ENCODE peak calls at places on chromosome 17, in ten cellular contexts. H, M, C, D, V, R, S, P, L and Q are unnamed samples.

GRCh38 chr17:14318906-14319205 is 18.0 kb downstream of the HS3ST3B1 start:
- DNase-seq in H (no peak), M (no peak), C (no peak), D (no peak), V (no peak), R (no peak), S (no peak), P (no peak), L (no peak), Q (no peak)

GRCh38 chr17:45322168-45322567 is 5.3 kb upstream of the MAP3K14 start:
- DNase-seq in H (no peak), M (no peak), C (no peak), D (no peak), V (no peak), R (no peak), S (no peak), P (no peak), L (no peak), Q (no peak)

GRCh38 chr17:63517825-63518534 is 5.2 kb upstream of the KCNH6 start:
- DNase-seq in H (no peak), M (no peak), C (no peak), D (no peak), V (no peak), R (no peak), S (no peak), P (no peak), L (no peak), Q (no peak)

GRCh38 chr17:27244481-27245223 is 49.3 kb upstream of the WSB1 start:
- DNase-seq in H (peak; percentile 85), M (peak; percentile 98), C (peak; percentile 81), D (no peak), V (peak; percentile 33), R (peak; percentile 58), S (no peak), P (peak; percentile 71), L (peak; percentile 68), Q (no peak)

GRCh38 chr17:83179378-83179777 is 100.0 kb downstream of the METRNL start:
- DNase-seq in H (no peak), M (no peak), C (no peak), D (no peak), V (no peak), R (peak; percentile 3), S (no peak), P (peak; percentile 7), L (no peak), Q (no peak)

GRCh38 chr17:48074322-48075054 is 26.3 kb downstream of the NFE2L1 start:
- DNase-seq in H (no peak), M (peak; percentile 84), C (peak; percentile 86), D (peak; percentile 36), V (peak; percentile 63), R (peak; percentile 80), S (peak; percentile 50), P (peak; percentile 72), L (peak; percentile 95), Q (peak; percentile 80)

GRCh38 chr17:73304971-73305786 is 6.6 kb downstream of the CDC42EP4 start:
- DNase-seq in H (peak; percentile 60), M (peak; percentile 86), C (peak; percentile 84), D (no peak), V (no peak), R (peak; percentile 53), S (no peak), P (peak; percentile 65), L (peak; percentile 84), Q (no peak)

GRCh38 chr17:9707917-9708316 is 62.6 kb downstream of the USP43 start:
- DNase-seq in H (no peak), M (no peak), C (no peak), D (no peak), V (no peak), R (no peak), S (no peak), P (no peak), L (no peak), Q (no peak)

GRCh38 chr17:59001158-59001814 is 105.4 kb downstream of the TRIM37 start:
- DNase-seq in H (peak; percentile 12), M (peak; percentile 38), C (peak; percentile 61), D (peak; percentile 36), V (no peak), R (no peak), S (no peak), P (no peak), L (peak; percentile 33), Q (no peak)

GRCh38 chr17:17087424-17088103 is 45.3 kb downstream of the MPRIP start:
- DNase-seq in H (no peak), M (no peak), C (no peak), D (no peak), V (no peak), R (no peak), S (no peak), P (no peak), L (no peak), Q (peak; percentile 5)

GRCh38 chr17:61833536-61834203 is 29.7 kb downstream of the BRIP1 start:
- DNase-seq in H (peak; percentile 59), M (peak; percentile 64), C (peak; percentile 36), D (no peak), V (peak; percentile 45), R (no peak), S (no peak), P (no peak), L (peak; percentile 96), Q (no peak)

GRCh38 chr17:73833779-73834613 is 189.8 kb upstream of the SDK2 start:
- DNase-seq in H (no peak), M (peak; percentile 41), C (no peak), D (no peak), V (no peak), R (no peak), S (no peak), P (no peak), L (no peak), Q (no peak)

GRCh38 chr17:81242421-81243332 is 3.6 kb downstream of the NDUFAF8 start:
- DNase-seq in H (no peak), M (no peak), C (no peak), D (no peak), V (no peak), R (no peak), S (no peak), P (no peak), L (no peak), Q (no peak)

GRCh38 chr17:59366773-59367656 is 35.6 kb downstream of the YPEL2 start:
- DNase-seq in H (no peak), M (peak; percentile 65), C (peak; percentile 69), D (no peak), V (no peak), R (peak; percentile 91), S (peak; percentile 28), P (peak; percentile 48), L (peak; percentile 60), Q (no peak)

GRCh38 chr17:7932949-7933348 is 943 bp downstream of the CNTROB start:
- DNase-seq in H (no peak), M (peak; percentile 77), C (peak; percentile 65), D (peak; percentile 23), V (peak; percentile 32), R (peak; percentile 32), S (no peak), P (no peak), L (peak; percentile 39), Q (no peak)

GRCh38 chr17:36941265-36942021 is 4.2 kb downstream of the LHX1 start:
- DNase-seq in H (no peak), M (no peak), C (no peak), D (no peak), V (no peak), R (no peak), S (no peak), P (no peak), L (no peak), Q (no peak)

GRCh38 chr17:72421128-72422092 is 300.6 kb downstream of the SOX9 start:
- DNase-seq in H (peak; percentile 89), M (peak; percentile 96), C (peak; percentile 98), D (peak; percentile 21), V (peak; percentile 94), R (peak; percentile 89), S (no peak), P (no peak), L (peak; percentile 100), Q (no peak)

GRCh38 chr17:74201250-74201649 is 2.2 kb upstream of the RPL38 start:
- DNase-seq in H (no peak), M (peak; percentile 80), C (no peak), D (no peak), V (no peak), R (no peak), S (no peak), P (no peak), L (peak; percentile 53), Q (no peak)

GRCh38 chr17:47652570-47652969 is 2.9 kb downstream of the KPNB1 start:
- DNase-seq in H (no peak), M (peak; percentile 29), C (no peak), D (no peak), V (no peak), R (no peak), S (no peak), P (no peak), L (no peak), Q (no peak)

DNA sequence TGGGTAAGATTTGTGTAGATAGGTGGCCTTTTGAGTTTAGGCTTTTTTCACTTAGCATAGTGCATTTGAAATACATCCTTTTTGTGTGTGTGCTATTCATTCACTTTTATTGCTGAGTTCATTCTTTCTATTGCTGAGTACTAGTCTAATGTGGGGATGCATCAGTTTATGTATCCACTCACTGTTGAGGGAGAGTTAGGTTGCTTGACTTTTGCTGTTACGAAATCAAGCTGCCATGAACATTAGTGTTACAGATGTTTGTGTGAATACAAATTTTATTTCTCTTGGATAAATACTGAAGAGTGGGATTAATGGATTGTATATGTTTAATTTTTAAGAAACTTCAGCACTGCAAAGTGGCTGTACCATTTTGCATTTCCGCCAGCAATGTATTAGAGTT is 74.3 kb downstream of the SPECC1 start:
- DNase-seq in H (no peak), M (peak; percentile 77), C (no peak), D (no peak), V (no peak), R (no peak), S (no peak), P (no peak), L (no peak), Q (no peak)
- TF ChIP-seq CTCF in H (no peak), M (no peak), C (no peak), D (no peak), V (no peak), R (no peak), S (no peak), P (no peak), L (no peak), Q (no peak)

GRCh38 chr17:67137026-67137370 is 92.6 kb downstream of the CACNG1 start:
- DNase-seq in H (no peak), M (no peak), C (no peak), D (no peak), V (no peak), R (no peak), S (no peak), P (no peak), L (peak; percentile 29), Q (no peak)
- TF ChIP-seq CTCF in H (no peak), M (no peak), C (no peak), D (no peak), V (no peak), R (no peak), S (no peak), P (no peak), L (no peak), Q (no peak)

GRCh38 chr17:6654816-6655731 is 3.5 kb downstream of the C17orf100 start:
- DNase-seq in H (no peak), M (no peak), C (no peak), D (no peak), V (no peak), R (peak; percentile 75), S (no peak), P (no peak), L (no peak), Q (peak; percentile 51)
- TF ChIP-seq CTCF in H (no peak), M (no peak), C (no peak), D (no peak), V (no peak), R (no peak), S (no peak), P (no peak), L (no peak), Q (no peak)

GRCh38 chr17:76458580-76459490 is 5.9 kb upstream of the UBE2O start:
- DNase-seq in H (no peak), M (peak; percentile 43), C (peak; percentile 50), D (no peak), V (no peak), R (peak; percentile 65), S (no peak), P (peak; percentile 51), L (peak; percentile 86), Q (peak; percentile 76)
- TF ChIP-seq CTCF in H (peak; percentile 77), M (peak; percentile 54), C (peak; percentile 75), D (no peak), V (peak; percentile 74), R (no peak), S (peak; percentile 53), P (no peak), L (peak; percentile 91), Q (peak; percentile 29)